ENCODE peak calls at places on chromosomes 2 and 18, in six cellular contexts. E is myocyte; P is stomach; Y is activated CD8-positive, alpha-beta memory T cell treated with anti-CD3 and anti-CD28 coated beads for 4 hours; Q is ovary; F is HTR-8/SVneo. K is an unnamed sample.

GRCh38 chr2:73292906-73293533 is 328 bp downstream of the EGR4 start:
- DNase-seq in E (no peak), P (no peak), Y (no peak), Q (no peak), F (no peak), K (no peak)

GRCh38 chr18:44229693-44230108 is 451.0 kb upstream of the SETBP1 start:
- DNase-seq in E (peak), P (no peak), Y (no peak), Q (peak), F (no peak), K (no peak)

GRCh38 chr2:3462493-3463104 is 56.7 kb downstream of the ADI1 start:
- DNase-seq in E (no peak), P (no peak), Y (no peak), Q (peak), F (no peak), K (no peak)

GRCh38 chr2:72788756-72789155 is 37.1 kb downstream of the EXOC6B start:
- DNase-seq in E (peak), P (no peak), Y (no peak), Q (no peak), F (no peak), K (no peak)

GRCh38 chr18:79548986-79549637 is 130.5 kb upstream of the CTDP1 start:
- DNase-seq in E (no peak), P (peak), Y (no peak), Q (no peak), F (no peak), K (no peak)

GRCh38 chr2:11338580-11338979 is 5.9 kb downstream of the ROCK2 start:
- DNase-seq in E (no peak), P (no peak), Y (no peak), Q (no peak), F (no peak), K (no peak)

GRCh38 chr2:240149943-240150784 is 9.7 kb upstream of the OTOS start:
- DNase-seq in E (peak), P (peak), Y (no peak), Q (no peak), F (peak), K (no peak)

GRCh38 chr2:29389686-29390085 is 274.5 kb downstream of the CLIP4 start:
- DNase-seq in E (no peak), P (no peak), Y (no peak), Q (no peak), F (no peak), K (no peak)

GRCh38 chr2:16537347-16537746 is 128.3 kb downstream of the CYRIA start:
- DNase-seq in E (no peak), P (no peak), Y (no peak), Q (no peak), F (no peak), K (peak)

GRCh38 chr18:56952026-56952425 is 194.9 kb upstream of the BOD1L2 start:
- DNase-seq in E (peak), P (no peak), Y (no peak), Q (no peak), F (no peak), K (no peak)

GRCh38 chr2:174117951-174118930 is 130.1 kb downstream of the OLA1 start:
- DNase-seq in E (peak), P (no peak), Y (no peak), Q (no peak), F (peak), K (peak)

GRCh38 chr2:172293952-172294351 is 133.4 kb upstream of the ITGA6 start:
- DNase-seq in E (no peak), P (peak), Y (no peak), Q (peak), F (no peak), K (no peak)

GRCh38 chr2:96150791-96151594 is 5.8 kb upstream of the DUSP2 start:
- DNase-seq in E (no peak), P (no peak), Y (no peak), Q (no peak), F (no peak), K (no peak)

GRCh38 chr2:235458839-235459273 is 35.0 kb upstream of the AGAP1 start:
- DNase-seq in E (no peak), P (peak), Y (no peak), Q (no peak), F (peak), K (peak)

GRCh38 chr2:230953843-230954242 is 28.8 kb upstream of the GPR55 start:
- DNase-seq in E (no peak), P (no peak), Y (no peak), Q (no peak), F (no peak), K (no peak)

GRCh38 chr2:238060096-238060541 is 682 bp upstream of the SCLY start:
- DNase-seq in E (no peak), P (no peak), Y (no peak), Q (no peak), F (peak), K (no peak)

GRCh38 chr2:46780801-46781445 is 134.7 kb downstream of the MCFD2 start:
- DNase-seq in E (no peak), P (no peak), Y (no peak), Q (no peak), F (no peak), K (no peak)

GRCh38 chr18:73043231-73044000 is 175.6 kb upstream of the NETO1 start:
- DNase-seq in E (no peak), P (no peak), Y (no peak), Q (no peak), F (no peak), K (no peak)

GRCh38 chr18:44895176-44895798 is 214.6 kb downstream of the SETBP1 start:
- DNase-seq in E (peak), P (peak), Y (no peak), Q (no peak), F (no peak), K (no peak)

GRCh38 chr2:163658556-163658955 is 77.3 kb downstream of the FIGN start:
- DNase-seq in E (no peak), P (no peak), Y (no peak), Q (no peak), F (no peak), K (no peak)

GRCh38 chr2:152647417-152648010 is 69.7 kb downstream of the PRPF40A start:
- DNase-seq in E (peak), P (peak), Y (no peak), Q (peak), F (no peak), K (peak)

GRCh38 chr2:65443509-65444200 is 11.3 kb upstream of the SPRED2 start:
- DNase-seq in E (no peak), P (no peak), Y (no peak), Q (no peak), F (no peak), K (no peak)

GRCh38 chr2:136081582-136082210 is 36.3 kb downstream of the CXCR4 start:
- DNase-seq in E (no peak), P (no peak), Y (no peak), Q (no peak), F (no peak), K (no peak)

GRCh38 chr2:68832161-68832869 is 38.9 kb downstream of the BMP10 start:
- DNase-seq in E (peak), P (no peak), Y (peak), Q (peak), F (peak), K (peak)

GRCh38 chr2:43948370-43948769 is 47.4 kb downstream of the LRPPRC start:
- DNase-seq in E (peak), P (no peak), Y (no peak), Q (no peak), F (no peak), K (no peak)

GRCh38 chr2:1651131-1652066 is 92.9 kb downstream of the PXDN start:
- DNase-seq in E (no peak), P (no peak), Y (no peak), Q (peak), F (no peak), K (no peak)

GRCh38 chr2:173667014-173667413 is 298.2 kb downstream of the SP3 start:
- DNase-seq in E (no peak), P (no peak), Y (no peak), Q (no peak), F (no peak), K (no peak)

GRCh38 chr18:8805552-8805951 is 100.2 kb downstream of the MTCL1 start:
- DNase-seq in E (no peak), P (no peak), Y (no peak), Q (no peak), F (no peak), K (no peak)

GRCh38 chr2:43114210-43114609 is 112.2 kb downstream of the ZFP36L2 start:
- DNase-seq in E (peak), P (no peak), Y (no peak), Q (no peak), F (no peak), K (peak)